ENCODE peak calls at places on chromosomes 11 and 22, in eight cellular contexts. F is kidney epithelial cell, B is fibroblast of lung, P is keratinocyte, V is cardiac fibroblast, S is AG04449, M is choroid plexus epithelial cell, A is HCT116. N is an unnamed sample.

GRCh38 chr11:9385288-9385902 is 943 bp downstream of the IPO7 start:
- DNase-seq in M (no peak), F (no peak), S (no peak), B (no peak), A (no peak), P (no peak), V (no peak), N (no peak)

GRCh38 chr11:100639140-100639539 is 47.9 kb upstream of the ARHGAP42 start:
- DNase-seq in B (peak), F (no peak), A (no peak), P (no peak), V (peak), S (no peak), M (peak), N (no peak)

GRCh38 chr11:123231777-123232176 is 36.7 kb upstream of the CLMP start:
- DNase-seq in M (no peak), P (no peak), F (no peak), S (no peak), B (no peak), V (no peak), A (no peak), N (no peak)

GRCh38 chr22:24843048-24843447 is 37.0 kb downstream of the SGSM1 start:
- DNase-seq in A (no peak), F (no peak), S (no peak), V (no peak), B (no peak), M (no peak), P (no peak), N (no peak)

GRCh38 chr22:26748845-26749244 is 91.5 kb downstream of the MIAT start:
- DNase-seq in F (no peak), S (no peak), A (no peak), M (no peak), B (no peak), V (no peak), P (no peak), N (no peak)

GRCh38 chr11:69274531-69275016 is 19.4 kb upstream of the MYEOV start:
- DNase-seq in M (no peak), A (no peak), S (no peak), F (no peak), B (no peak), V (no peak), P (peak), N (no peak)

GRCh38 chr11:69541501-69542313 is 60.2 kb downstream of the LINC01488 start:
- DNase-seq in F (peak), S (no peak), A (no peak), V (peak), B (peak), M (no peak), P (no peak), N (no peak)

GRCh38 chr22:30874431-30875370 is 93.9 kb downstream of the MORC2 start:
- DNase-seq in P (no peak), F (no peak), B (no peak), A (no peak), S (no peak), V (no peak), M (no peak), N (no peak)

GRCh38 chr22:50691521-50691920 is 18.9 kb downstream of the SHANK3 start:
- DNase-seq in S (no peak), A (peak), V (peak), B (no peak), F (no peak), P (no peak), M (peak), N (peak)

GRCh38 chr22:39170825-39171622 is 18.5 kb upstream of the CBX7 start:
- DNase-seq in F (no peak), A (peak), M (peak), S (no peak), V (peak), P (no peak), B (peak), N (no peak)

GRCh38 chr11:106553304-106553703 is 465.0 kb downstream of the GUCY1A2 start:
- DNase-seq in V (no peak), A (no peak), P (no peak), B (no peak), F (no peak), S (no peak), M (no peak), N (no peak)

GRCh38 chr11:2194877-2195755 is 23.5 kb upstream of the TH start:
- DNase-seq in M (peak), P (no peak), A (no peak), B (peak), S (no peak), F (no peak), V (peak), N (no peak)

GRCh38 chr11:65870706-65871681 is 1.6 kb downstream of the EFEMP2 start:
- DNase-seq in S (no peak), A (no peak), B (no peak), P (no peak), V (no peak), F (no peak), M (no peak), N (no peak)

GRCh38 chr11:48052183-48053040 is 72.1 kb downstream of the PTPRJ start:
- DNase-seq in A (peak), F (peak), M (peak), B (peak), S (no peak), V (peak), P (no peak), N (no peak)

GRCh38 chr11:20594274-20595061 is 4.9 kb upstream of the SLC6A5 start:
- DNase-seq in M (no peak), A (no peak), V (no peak), B (no peak), P (no peak), F (no peak), S (no peak), N (no peak)

GRCh38 chr11:86676533-86677154 is 4.2 kb upstream of the ME3 start:
- DNase-seq in S (no peak), F (no peak), P (no peak), V (peak), M (no peak), A (peak), B (no peak), N (no peak)

GRCh38 chr11:1827095-1827797 is 7.5 kb upstream of the SYT8 start:
- DNase-seq in F (peak), B (peak), M (peak), P (peak), V (peak), S (peak), A (no peak), N (no peak)

GRCh38 chr22:20646906-20647305 is 127.0 kb upstream of the SERPIND1 start:
- DNase-seq in V (no peak), B (no peak), M (no peak), A (no peak), P (no peak), F (no peak), S (no peak), N (no peak)

GRCh38 chr11:34789196-34789834 is 126.9 kb downstream of the APIP start:
- DNase-seq in V (no peak), S (no peak), M (no peak), A (no peak), P (no peak), F (no peak), B (no peak), N (no peak)

GRCh38 chr11:34345012-34345804 is 12.6 kb downstream of the ABTB2 start:
- DNase-seq in F (peak), P (no peak), S (no peak), V (peak), M (peak), A (peak), B (peak), N (peak)

GRCh38 chr11:119976805-119977583 is 160.9 kb downstream of the TRIM29 start:
- DNase-seq in A (no peak), F (no peak), M (no peak), B (no peak), S (no peak), V (no peak), P (no peak), N (no peak)

GRCh38 chr11:6234314-6235031 is at the start of gene FHIP1B:
- DNase-seq in M (peak), P (peak), S (peak), V (peak), A (peak), F (peak), B (peak), N (peak)

GRCh38 chr11:19342036-19342435 is 101.3 kb upstream of the E2F8 start:
- DNase-seq in M (no peak), P (no peak), V (no peak), B (no peak), S (no peak), A (no peak), F (no peak), N (no peak)
- TF ChIP-seq CTCF in M (no peak), P (no peak), V (no peak), B (no peak), S (no peak), A (no peak), F (no peak), N (no peak)

GRCh38 chr11:16148301-16148787 is 208.0 kb downstream of the SOX6 start:
- DNase-seq in A (no peak), F (no peak), S (no peak), P (no peak), M (no peak), V (peak), B (no peak), N (no peak)
- H3K4me3 ChIP-seq in A (no peak), F (no peak), S (no peak), P (no peak), M (no peak), V (no peak), B (no peak), N (no peak)

GRCh38 chr11:15034687-15035267 is 38.6 kb upstream of the CALCB start:
- DNase-seq in P (no peak), A (no peak), F (no peak), M (no peak), B (no peak), S (no peak), V (no peak), N (no peak)

GRCh38 chr11:15035283-15035682 is 38.1 kb upstream of the CALCB start:
- DNase-seq in V (no peak), P (no peak), F (no peak), B (no peak), M (no peak), S (no peak), A (no peak), N (no peak)

DNA sequence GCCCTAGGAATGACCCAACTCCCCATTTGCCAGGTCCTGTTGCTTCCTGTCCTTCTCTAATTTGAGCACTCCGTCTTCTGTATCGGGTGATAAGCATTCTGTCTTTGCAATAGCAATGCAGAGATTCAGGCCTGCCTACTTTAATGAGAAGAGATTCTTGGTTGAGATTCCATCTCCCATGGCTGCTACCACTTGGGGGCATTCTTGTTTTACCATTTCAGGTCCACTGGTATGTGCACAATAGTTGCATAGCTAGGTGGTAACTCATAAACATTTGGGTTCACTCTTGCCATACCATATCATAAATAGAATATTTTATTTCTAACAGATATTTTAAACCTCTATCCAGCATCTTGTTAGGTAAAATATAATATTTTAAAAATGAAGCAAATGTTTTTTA is 34.4 kb upstream of the CALCB start:
- DNase-seq in A (peak), M (peak), P (no peak), S (no peak), B (peak), F (no peak), V (peak), N (no peak)
- TF ChIP-seq CTCF in A (peak), M (peak), P (peak), S (no peak), B (peak), F (peak), V (peak), N (peak)

GRCh38 chr11:115919341-115920086 is 415.3 kb upstream of the CADM1 start:
- DNase-seq in S (no peak), F (peak), M (no peak), V (peak), B (peak), P (no peak), A (no peak), N (no peak)
- H3K4me3 ChIP-seq in S (no peak), F (no peak), M (no peak), V (no peak), B (no peak), P (no peak), A (no peak), N (no peak)

GRCh38 chr22:43955040-43955882 is at the start of gene SAMM50:
- DNase-seq in M (peak), A (peak), P (peak), V (peak), F (peak), S (peak), B (peak), N (peak)
- TF ChIP-seq CTCF in M (no peak), A (no peak), P (peak), V (no peak), F (no peak), S (no peak), B (no peak), N (no peak)

GRCh38 chr22:23762866-23763578 is at the start of gene C22orf15:
- DNase-seq in A (no peak), F (no peak), B (peak), P (no peak), M (peak), S (no peak), V (no peak), N (no peak)
- H3K4me3 ChIP-seq in A (no peak), F (no peak), B (peak), P (no peak), M (peak), S (peak), V (no peak), N (peak)

GRCh38 chr11:118258410-118258809 is 5.7 kb downstream of the MPZL2 start:
- DNase-seq in M (no peak), P (no peak), F (no peak), A (no peak), S (no peak), V (no peak), B (no peak), N (no peak)
- TF ChIP-seq CTCF in M (peak), P (peak), F (peak), A (peak), S (no peak), V (peak), B (no peak), N (peak)

GRCh38 chr11:134116210-134116609 is 47.3 kb downstream of the JAM3 start:
- DNase-seq in V (no peak), P (no peak), S (no peak), M (no peak), F (no peak), A (no peak), B (no peak), N (no peak)

GRCh38 chr11:134120921-134121526 is 52.2 kb downstream of the JAM3 start:
- DNase-seq in P (no peak), V (peak), M (peak), A (no peak), B (peak), F (no peak), S (no peak), N (no peak)

GRCh38 chr11:134118016-134118415 is 49.1 kb downstream of the JAM3 start:
- DNase-seq in V (no peak), P (no peak), B (peak), F (no peak), S (no peak), A (no peak), M (no peak), N (no peak)

GRCh38 chr11:134119094-134119493 is 50.2 kb downstream of the JAM3 start:
- DNase-seq in A (no peak), V (peak), F (no peak), M (peak), B (peak), P (peak), S (no peak), N (no peak)

DNA sequence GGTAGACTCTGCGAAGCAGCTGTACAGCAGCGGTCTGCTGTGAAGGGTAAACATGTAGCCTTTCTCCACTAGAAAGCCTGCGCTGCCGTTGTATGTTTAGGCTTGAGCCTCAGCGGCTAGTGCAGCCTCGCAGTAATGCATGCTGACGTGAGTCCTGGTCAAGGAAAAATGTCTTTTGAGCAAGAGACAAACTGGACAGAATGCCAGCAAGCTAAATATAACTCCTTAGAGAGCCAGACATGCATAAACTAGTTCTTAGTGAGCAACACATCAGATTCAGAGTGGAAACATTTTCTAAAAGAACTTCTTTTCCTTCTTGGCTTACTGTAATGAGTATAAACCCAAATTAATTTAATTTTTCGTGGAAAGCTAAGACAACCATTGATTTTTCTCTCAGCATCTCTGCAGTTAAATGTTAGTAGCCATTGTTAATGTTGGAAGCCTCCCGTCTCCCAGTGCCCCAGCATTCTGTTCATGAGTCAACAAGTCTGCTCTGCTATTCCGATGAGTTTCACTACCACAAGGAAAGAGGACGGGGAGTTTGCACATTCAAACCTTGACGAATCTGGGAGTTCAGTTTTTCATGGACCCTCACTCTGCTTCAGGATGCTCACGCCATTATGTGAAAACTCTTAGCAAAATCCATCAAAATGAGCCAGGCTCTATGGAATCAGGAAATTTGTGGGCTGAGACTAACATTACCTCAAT is 51.4 kb downstream of the JAM3 start:
- DNase-seq in M (peak), V (peak), F (no peak), S (peak), A (no peak), P (no peak), B (peak), N (no peak)
- H3K4me3 ChIP-seq in M (peak), V (peak), F (no peak), S (no peak), A (no peak), P (no peak), B (peak), N (peak)

DNA sequence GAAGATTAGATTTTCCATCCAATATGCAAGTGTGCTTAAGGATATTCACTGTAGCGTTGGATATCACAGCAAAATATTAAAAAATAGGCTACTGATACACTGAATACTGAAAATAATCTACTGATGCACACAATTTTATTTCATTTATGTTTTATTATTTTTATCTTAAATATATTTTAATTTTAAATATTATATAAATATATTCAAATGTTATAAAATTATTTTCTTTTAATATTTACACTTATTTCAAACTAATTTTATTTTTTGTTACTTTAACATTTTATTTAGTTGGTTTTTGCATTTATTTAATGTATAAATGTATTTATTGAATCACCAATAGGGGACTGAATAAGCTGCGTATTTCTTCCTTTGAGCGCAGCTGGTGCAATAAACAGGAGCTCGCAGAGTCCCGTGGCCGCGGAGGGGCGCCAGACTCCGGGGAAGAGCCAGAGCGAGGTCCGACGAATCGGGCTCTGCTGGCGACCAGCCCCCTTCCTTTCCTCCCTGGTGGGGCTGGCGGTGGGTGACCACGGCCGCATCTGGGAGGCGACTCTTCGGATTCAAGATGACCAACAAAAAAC is 12.2 kb downstream of the MMP3 start:
- DNase-seq in V (peak), F (no peak), S (no peak), A (no peak), P (no peak), M (peak), B (peak), N (peak)
- TF ChIP-seq CTCF in V (peak), F (peak), S (peak), A (no peak), P (peak), M (peak), B (peak), N (peak)

N was measured in HFF-Myc.